ENCODE peak calls at places on chromosomes 12 and 14, in four cellular contexts. Q is left lung, X is lung, C is psoas muscle. R is an unnamed sample. For H3K36me3 and H3K4me1, the result is how much of the 10 kb centered on the place peaks cover.

GRCh38 chr12:130300090-130300489 is 37.6 kb upstream of the PIWIL1 start:
- DNase-seq in Q (no peak), X (no peak), C (no peak), R (no peak)

GRCh38 chr12:119406322-119406721 is 71.8 kb downstream of the CCDC60 start:
- DNase-seq in Q (no peak), X (no peak), C (no peak), R (no peak)

GRCh38 chr12:104250366-104251125 is 35.0 kb downstream of the TXNRD1 start:
- DNase-seq in Q (no peak), X (no peak), C (no peak), R (no peak)

GRCh38 chr14:100737526-100737925 is 10.8 kb downstream of the DLK1 start:
- DNase-seq in Q (no peak), X (no peak), C (no peak), R (no peak)

GRCh38 chr14:101153691-101154090 is 250.2 kb upstream of the RTL1 start:
- DNase-seq in Q (no peak), X (no peak), C (no peak), R (no peak)

GRCh38 chr12:3035815-3036702 is 41.1 kb upstream of the TSPAN9 start:
- DNase-seq in Q (no peak), X (no peak), C (no peak), R (no peak)

GRCh38 chr14:102717211-102717610 is 60.0 kb upstream of the TRAF3 start:
- DNase-seq in Q (no peak), X (no peak), C (no peak), R (peak)

GRCh38 chr12:51020448-51021182 is 5.6 kb downstream of the SLC11A2 start:
- DNase-seq in Q (no peak), X (no peak), C (no peak), R (no peak)

GRCh38 chr12:12091977-12092663 is 21.4 kb downstream of the BCL2L14 start:
- DNase-seq in Q (no peak), X (no peak), C (no peak), R (peak)

DNA sequence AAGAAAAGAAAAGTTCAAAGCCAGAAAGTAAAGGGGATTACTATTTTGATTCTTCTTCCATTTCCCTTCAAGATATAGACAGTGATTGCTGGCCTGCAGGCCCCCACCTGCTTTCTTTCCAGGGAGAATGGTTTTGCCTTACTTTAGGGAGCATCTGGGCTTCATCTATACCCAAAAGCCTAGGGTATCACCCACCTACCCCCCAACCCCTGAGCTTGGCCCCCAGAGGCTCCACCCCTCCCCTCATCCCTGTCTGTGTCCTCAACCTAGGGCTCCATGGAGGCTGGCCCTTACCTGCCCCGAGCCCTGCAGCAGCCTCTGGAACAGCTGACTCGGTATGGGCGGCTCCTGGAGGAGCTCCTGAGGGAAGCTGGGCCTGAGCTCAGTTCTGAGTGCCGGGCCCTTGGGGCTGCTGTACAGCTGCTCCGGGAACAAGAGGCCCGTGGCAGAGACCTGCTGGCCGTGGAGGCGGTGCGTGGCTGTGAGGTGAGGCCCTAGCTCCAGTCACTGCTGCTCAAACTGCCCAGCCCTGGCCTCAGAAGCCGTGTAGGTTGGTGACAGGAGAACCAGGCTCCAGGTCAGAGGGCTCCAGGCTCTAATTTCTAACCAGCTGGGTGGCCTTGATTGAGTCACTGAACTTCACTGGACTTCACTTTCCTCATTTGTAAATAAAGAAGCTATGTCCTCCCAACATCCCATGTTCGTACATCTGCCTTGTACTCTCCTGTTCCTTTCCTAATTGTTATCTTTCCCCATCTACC is 13.6 kb downstream of the ARHGEF40 start:
- DNase-seq in Q (no peak), X (no peak), C (no peak), R (no peak)
- H3K36me3 ChIP-seq in Q (under half), X (under half), C (under half), R (under half)

DNA sequence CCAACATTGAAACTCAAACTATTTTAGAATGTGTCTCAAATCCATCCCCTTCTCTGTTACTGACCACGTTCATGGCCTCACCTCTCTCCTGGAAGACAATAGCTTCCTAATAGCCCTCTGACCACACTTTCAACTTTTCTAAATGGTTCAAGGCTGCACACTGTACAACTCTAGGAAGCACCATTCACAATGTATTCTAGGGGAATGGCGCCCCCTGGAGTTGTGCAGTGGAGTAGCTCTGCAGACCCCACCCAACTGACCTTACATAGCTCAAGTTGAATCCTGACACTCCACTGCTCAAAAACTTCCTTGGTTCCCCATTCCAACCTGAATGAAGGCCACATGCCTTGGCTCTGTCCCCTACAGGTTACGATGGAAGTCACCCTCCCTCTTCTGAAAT is 77.6 kb downstream of the GAS2L3 start:
- DNase-seq in Q (no peak), X (no peak), C (no peak), R (no peak)
- TF ChIP-seq CTCF in Q (no peak), X (no peak), C (no peak), R (peak)

GRCh38 chr14:55749201-55749812 is 169.3 kb downstream of the KTN1 start:
- DNase-seq in Q (no peak), X (no peak), C (no peak), R (peak)
- H3K4me1 ChIP-seq in Q (under half), X (under half), C (under half), R (under half)

DNA sequence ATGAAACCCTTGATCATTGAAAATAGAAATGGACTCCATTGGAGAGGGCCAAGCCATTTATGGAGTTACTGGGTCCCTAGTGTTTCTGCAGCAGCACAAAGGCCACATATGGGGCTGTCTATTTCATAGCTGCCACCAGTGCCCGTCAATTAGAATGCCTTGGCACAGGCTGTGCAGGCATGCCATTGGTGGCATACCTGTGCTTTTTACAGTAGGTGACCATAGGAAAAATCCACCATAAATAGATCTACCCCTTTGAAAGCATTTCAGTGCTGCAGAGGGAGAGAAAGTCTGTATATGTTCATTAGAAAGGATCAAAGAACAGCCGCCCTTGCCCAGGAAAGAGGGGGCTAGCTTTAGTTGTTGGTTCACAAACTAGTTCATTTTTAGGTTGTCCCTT is 13.1 kb downstream of the MYBPC1 start:
- DNase-seq in Q (no peak), X (no peak), C (no peak), R (no peak)
- H3K36me3 ChIP-seq in Q (under half), X (under half), C (under half), R (under half)

GRCh38 chr12:19710811-19711793 is 271.8 kb downstream of the AEBP2 start:
- DNase-seq in Q (no peak), X (no peak), C (no peak), R (no peak)

GRCh38 chr12:19706936-19707335 is 267.6 kb downstream of the AEBP2 start:
- DNase-seq in Q (no peak), X (no peak), C (no peak), R (no peak)

GRCh38 chr12:19704966-19705365 is 265.7 kb downstream of the AEBP2 start:
- DNase-seq in Q (no peak), X (no peak), C (no peak), R (no peak)

GRCh38 chr12:19709889-19710288 is 270.6 kb downstream of the AEBP2 start:
- DNase-seq in Q (no peak), X (no peak), C (no peak), R (no peak)

DNA sequence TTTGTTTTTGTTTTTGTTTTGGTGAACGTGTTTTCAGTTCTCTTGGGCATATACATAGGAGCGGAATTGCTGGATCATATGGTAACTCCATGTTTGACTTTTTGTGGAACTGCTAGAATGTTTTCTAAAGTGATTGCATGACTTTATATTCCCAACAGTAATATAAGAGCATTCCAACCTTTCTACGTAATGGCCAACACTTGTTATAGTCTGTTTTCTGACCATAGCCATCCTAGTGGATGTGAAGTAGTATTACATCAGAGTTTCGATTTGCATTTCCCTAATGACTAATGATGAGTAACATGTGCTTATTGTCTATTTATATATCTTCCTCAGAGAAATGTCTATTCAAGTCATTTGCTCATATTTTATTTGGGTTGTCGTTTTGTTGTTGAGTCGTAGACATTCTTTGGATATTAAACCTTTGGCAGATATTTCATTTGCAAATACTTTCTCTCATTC is 268.7 kb downstream of the AEBP2 start:
- DNase-seq in Q (no peak), X (no peak), C (no peak), R (no peak)
- TF ChIP-seq CTCF in Q (no peak), X (no peak), C (no peak), R (peak)

GRCh38 chr12:116200812-116201211 is 76.7 kb downstream of the MED13L start:
- DNase-seq in Q (no peak), X (no peak), C (no peak), R (no peak)

GRCh38 chr12:116194935-116195431 is 82.5 kb downstream of the MED13L start:
- DNase-seq in Q (no peak), X (no peak), C (no peak), R (no peak)

GRCh38 chr12:116196226-116196625 is 81.3 kb downstream of the MED13L start:
- DNase-seq in Q (no peak), X (no peak), C (no peak), R (no peak)

GRCh38 chr12:116199160-116199559 is 78.3 kb downstream of the MED13L start:
- DNase-seq in Q (no peak), X (no peak), C (no peak), R (no peak)

GRCh38 chr12:116196752-116197718 is 80.5 kb downstream of the MED13L start:
- DNase-seq in Q (no peak), X (no peak), C (no peak), R (peak)
- H3K4me1 ChIP-seq in Q (half or more), X (under half), C (half or more), R (under half)

GRCh38 chr14:22542360-22542759 is 46.7 kb downstream of the DAD1 start:
- DNase-seq in Q (no peak), X (no peak), C (no peak), R (no peak)

GRCh38 chr14:22546722-22547071 is 42.3 kb downstream of the DAD1 start:
- DNase-seq in Q (no peak), X (no peak), C (no peak), R (no peak)

GRCh38 chr14:22545842-22546721 is 42.9 kb downstream of the DAD1 start:
- DNase-seq in Q (no peak), X (no peak), C (no peak), R (no peak)

GRCh38 chr14:22544881-22545420 is 44.1 kb downstream of the DAD1 start:
- DNase-seq in Q (no peak), X (no peak), C (no peak), R (no peak)

DNA sequence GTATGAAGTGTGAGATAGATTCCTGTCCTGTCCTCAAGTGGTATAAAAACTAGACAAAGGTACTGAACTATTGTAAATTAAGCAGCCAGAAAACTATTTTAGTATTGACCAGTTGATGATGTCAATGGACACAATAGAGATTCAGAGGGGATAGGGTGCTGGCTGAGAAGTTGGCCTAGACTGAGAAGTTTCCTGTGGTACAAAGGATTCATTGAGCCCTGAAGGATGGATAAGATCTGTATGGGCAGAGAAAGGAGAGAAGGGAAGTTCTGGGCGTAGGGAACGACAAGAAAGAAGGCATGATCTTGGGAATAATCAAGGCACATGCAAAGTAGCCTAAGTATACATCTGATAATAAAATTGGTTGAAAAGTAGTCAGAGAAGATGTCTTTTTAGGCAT is 44.6 kb downstream of the DAD1 start:
- DNase-seq in Q (no peak), X (no peak), C (no peak), R (no peak)
- H3K36me3 ChIP-seq in Q (under half), X (under half), C (under half), R (under half)